ENCODE peak calls at places on chromosomes 7 and 10, in ten cellular contexts. X is Right ventricle myocardium inferior; V is C1 segment of cervical spinal cord; J is stimulated activated naive CD8-positive, alpha-beta T cell treated with anti-CD3 and anti-CD28 coated beads, Interleukin-15, Interleukin-2, amounts not matched to agents 100 U/mL and 50 U/mL, for 24 hours; C is HFF-Myc; L is naive B cell; K is breast epithelium; M is stimulated activated CD4-positive, alpha-beta T cell treated with anti-CD3 and anti-CD28 coated beads, TNF-alpha, amount 100 ng/mL, for 1 hour; F is EL; R is thoracic aorta. Z is an unnamed sample.

GRCh38 chr7:92781117-92781720 is 55.2 kb downstream of the CDK6 start:
- DNase-seq in F (no peak), J (no peak), L (no peak), V (no peak), M (no peak), C (no peak), K (no peak), R (no peak), X (no peak), Z (no peak)

GRCh38 chr7:50962962-50963374 is 180.3 kb upstream of the GRB10 start:
- DNase-seq in M (no peak), X (peak; percentile 74), V (no peak), F (peak; percentile 91), C (peak; percentile 69), R (no peak), K (no peak), L (no peak), J (no peak), Z (no peak)

GRCh38 chr7:128104109-128104742 is 73.0 kb upstream of the LRRC4 start:
- DNase-seq in R (no peak), F (no peak), X (no peak), L (peak; percentile 28), J (peak; percentile 27), V (no peak), K (no peak), M (no peak), C (no peak), Z (no peak)

GRCh38 chr10:102342462-102342861 is 53.0 kb upstream of the NFKB2 start:
- DNase-seq in C (no peak), X (no peak), M (no peak), J (no peak), L (no peak), K (no peak), V (no peak), R (no peak), F (peak; percentile 5), Z (no peak)

GRCh38 chr10:95578619-95579018 is 17.4 kb upstream of the SORBS1 start:
- DNase-seq in M (no peak), K (no peak), R (no peak), V (no peak), C (no peak), J (no peak), X (no peak), L (no peak), F (no peak), Z (no peak)

GRCh38 chr7:105765846-105766245 is 110.6 kb downstream of the ATXN7L1 start:
- DNase-seq in R (no peak), L (no peak), C (no peak), V (no peak), J (no peak), X (no peak), F (peak; percentile 18), K (no peak), M (no peak), Z (no peak)

GRCh38 chr7:79515358-79515757 is 61.9 kb upstream of the MAGI2 start:
- DNase-seq in L (no peak), V (no peak), R (no peak), J (no peak), C (no peak), M (no peak), K (no peak), X (no peak), F (no peak), Z (no peak)

GRCh38 chr7:115297651-115298050 is 375.8 kb downstream of the MDFIC start:
- DNase-seq in L (no peak), X (no peak), M (no peak), J (no peak), C (peak; percentile 57), V (no peak), F (peak; percentile 69), K (no peak), R (no peak), Z (no peak)

GRCh38 chr7:157502701-157503111 is 165.9 kb downstream of the DNAJB6 start:
- DNase-seq in K (no peak), F (peak; percentile 17), J (peak; percentile 53), X (no peak), L (no peak), C (no peak), M (peak; percentile 29), V (no peak), R (no peak), Z (peak; percentile 21)

GRCh38 chr7:110204527-110204926 is 886.4 kb upstream of the LRRN3 start:
- DNase-seq in F (peak; percentile 43), V (no peak), R (no peak), J (no peak), M (no peak), C (no peak), X (no peak), L (no peak), K (no peak), Z (no peak)

GRCh38 chr7:44065431-44066110 is at the start of gene PGAM2:
- DNase-seq in F (no peak), V (peak; percentile 63), L (no peak), M (no peak), X (peak; percentile 88), K (no peak), C (no peak), R (no peak), J (no peak), Z (no peak)

GRCh38 chr10:33196710-33197406 is 137.6 kb downstream of the NRP1 start:
- DNase-seq in F (no peak), C (no peak), M (no peak), V (no peak), J (no peak), R (no peak), L (no peak), X (no peak), K (no peak), Z (no peak)

GRCh38 chr7:26696161-26696560 is 168.2 kb downstream of the SKAP2 start:
- DNase-seq in F (no peak), K (no peak), M (no peak), C (no peak), L (no peak), J (no peak), X (no peak), R (no peak), V (no peak), Z (no peak)

GRCh38 chr7:32206987-32207386 is 136.8 kb upstream of the PDE1C start:
- DNase-seq in K (no peak), R (no peak), J (no peak), F (peak; percentile 40), M (no peak), V (no peak), X (no peak), L (no peak), C (no peak), Z (no peak)

GRCh38 chr7:108515013-108515412 is 10.9 kb downstream of the PNPLA8 start:
- DNase-seq in X (no peak), F (no peak), L (no peak), M (no peak), C (no peak), R (no peak), K (no peak), V (no peak), J (no peak), Z (no peak)

GRCh38 chr7:115145512-115145911 is 223.6 kb downstream of the MDFIC start:
- DNase-seq in X (no peak), M (no peak), R (no peak), K (no peak), F (no peak), J (no peak), L (no peak), C (no peak), V (no peak), Z (no peak)

GRCh38 chr7:137146012-137146455 is 197.5 kb downstream of the PTN start:
- DNase-seq in L (no peak), K (no peak), V (no peak), C (peak; percentile 56), F (peak; percentile 86), R (no peak), J (no peak), M (no peak), X (no peak), Z (no peak)

GRCh38 chr10:88440541-88440940 is 142.6 kb downstream of the RNLS start:
- DNase-seq in L (no peak), F (no peak), J (no peak), R (no peak), V (no peak), X (no peak), M (no peak), K (no peak), C (no peak), Z (no peak)

GRCh38 chr7:16918288-16918895 is 36.6 kb upstream of the AGR3 start:
- DNase-seq in K (no peak), R (no peak), C (no peak), V (no peak), J (peak; percentile 28), F (peak; percentile 51), M (no peak), L (peak; percentile 14), X (no peak), Z (no peak)

GRCh38 chr10:75976681-75977080 is 545.3 kb downstream of the LRMDA start:
- DNase-seq in R (no peak), X (no peak), C (no peak), K (no peak), V (no peak), F (no peak), J (no peak), M (no peak), L (no peak), Z (no peak)

GRCh38 chr7:79692015-79692414 is 238.5 kb upstream of the MAGI2 start:
- DNase-seq in C (no peak), L (no peak), M (no peak), X (no peak), F (peak; percentile 82), R (no peak), V (no peak), K (no peak), J (no peak), Z (no peak)

GRCh38 chr7:107046511-107047259 is 2.2 kb downstream of the PRKAR2B start:
- DNase-seq in F (no peak), X (no peak), V (no peak), L (no peak), J (no peak), M (no peak), C (no peak), K (no peak), R (no peak), Z (no peak)

GRCh38 chr7:38169862-38170261 is 8.2 kb upstream of the STARD3NL start:
- DNase-seq in J (no peak), X (no peak), V (no peak), C (no peak), L (no peak), R (peak; percentile 16), M (no peak), F (peak; percentile 69), K (no peak), Z (no peak)

GRCh38 chr7:93830141-93830925 is 60.2 kb downstream of the TFPI2 start:
- DNase-seq in V (no peak), F (no peak), J (no peak), M (no peak), C (no peak), K (no peak), L (no peak), R (no peak), X (no peak), Z (no peak)